ENCODE peak calls at places on chromosomes 6 and 20, in four cellular contexts. Y, M, A and E are unnamed samples.
A peak's percentile ranks its signal among the peaks of the same experiment; 100 is the strongest.

GRCh38 chr20:61166324-61166723 is 85.7 kb upstream of the CDH4 start:
- DNase-seq in Y (no peak), M (no peak), A (no peak), E (no peak)

GRCh38 chr20:2817341-2817726 is 1.2 kb downstream of the TMEM239 start:
- DNase-seq in Y (no peak), M (no peak), A (peak; percentile 8), E (no peak)

GRCh38 chr6:135036731-135037420 is 17.7 kb downstream of the HBS1L start:
- DNase-seq in Y (no peak), M (no peak), A (no peak), E (no peak)

GRCh38 chr6:31493875-31494694 is 3.9 kb upstream of the MICB start:
- DNase-seq in Y (peak; percentile 60), M (peak; percentile 65), A (peak; percentile 95), E (no peak)

GRCh38 chr20:9500121-9500911 is 14.1 kb upstream of the LAMP5 start:
- DNase-seq in Y (no peak), M (peak; percentile 84), A (no peak), E (no peak)

GRCh38 chr20:16764560-16764959 is 16.4 kb downstream of the OTOR start:
- DNase-seq in Y (no peak), M (no peak), A (no peak), E (no peak)

GRCh38 chr6:140011537-140011936 is 637.1 kb upstream of the CITED2 start:
- DNase-seq in Y (no peak), M (no peak), A (no peak), E (no peak)

GRCh38 chr6:136614350-136614749 is 64.1 kb upstream of the MAP7 start:
- DNase-seq in Y (no peak), M (no peak), A (no peak), E (no peak)

GRCh38 chr6:145318952-145319351 is 416.4 kb downstream of the EPM2A start:
- DNase-seq in Y (no peak), M (no peak), A (no peak), E (no peak)
- TF ChIP-seq CTCF in Y (no peak), M (no peak), A (peak; percentile 49), E (no peak)

DNA sequence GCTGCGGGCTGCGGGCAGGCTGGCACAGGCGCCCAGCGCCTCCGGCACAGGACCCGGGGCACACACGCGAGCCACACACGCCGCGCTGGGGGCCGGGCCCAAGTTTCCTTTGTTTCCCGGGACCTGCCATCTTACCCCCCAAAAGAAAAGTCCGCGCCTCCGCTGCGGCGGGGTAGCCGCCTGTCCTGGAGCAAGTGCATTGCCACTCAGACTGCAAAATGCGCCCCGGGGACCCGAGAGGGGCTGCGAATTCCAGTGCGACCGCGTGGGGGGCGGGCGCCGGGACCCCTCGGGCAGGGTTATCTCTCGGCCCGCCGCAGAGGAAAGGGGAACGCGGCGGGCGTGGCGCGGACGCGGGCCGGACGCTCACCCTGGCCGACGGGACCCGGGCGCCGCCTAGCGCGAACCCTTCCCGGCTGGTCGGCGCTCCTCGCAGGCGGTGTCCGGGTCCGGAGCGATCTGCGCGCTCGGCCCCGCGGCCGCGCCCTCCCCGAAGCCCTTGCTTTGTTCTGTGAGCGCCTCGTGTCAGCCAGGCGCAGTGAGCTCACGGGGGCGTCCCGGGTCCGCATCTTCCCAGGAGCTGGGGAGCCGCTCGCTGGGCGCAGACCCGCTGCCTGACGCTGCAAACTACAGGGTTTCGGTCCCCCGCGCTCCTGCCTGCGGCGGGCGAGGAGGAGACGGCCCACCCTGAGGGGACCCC is 620 bp upstream of the CD24 start:
- DNase-seq in Y (peak; percentile 58), M (no peak), A (peak; percentile 87), E (no peak)
- TF ChIP-seq CTCF in Y (peak; percentile 62), M (no peak), A (peak; percentile 52), E (no peak)

DNA sequence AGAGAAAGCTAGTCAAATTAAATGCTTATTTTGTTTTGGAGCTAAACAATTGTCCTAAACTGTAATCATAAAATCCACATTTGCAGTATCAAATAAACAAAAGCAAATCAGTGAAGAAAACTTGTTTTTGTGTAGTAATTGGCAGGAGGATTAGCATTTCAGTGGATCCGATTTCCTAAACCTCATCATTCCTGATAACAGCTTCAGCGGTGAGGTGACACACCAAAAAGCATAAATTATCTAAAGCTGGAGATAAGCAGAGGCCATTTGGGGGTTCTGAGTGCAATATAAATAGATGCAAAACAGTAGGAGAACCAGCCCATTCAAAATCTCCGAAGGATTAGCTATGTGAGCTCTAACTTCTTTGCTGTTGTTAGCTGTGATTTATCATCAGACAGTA is 235.8 kb downstream of the EPHA7 start:
- DNase-seq in Y (no peak), M (no peak), A (peak; percentile 56), E (no peak)
- TF ChIP-seq CTCF in Y (no peak), M (no peak), A (no peak), E (no peak)

DNA sequence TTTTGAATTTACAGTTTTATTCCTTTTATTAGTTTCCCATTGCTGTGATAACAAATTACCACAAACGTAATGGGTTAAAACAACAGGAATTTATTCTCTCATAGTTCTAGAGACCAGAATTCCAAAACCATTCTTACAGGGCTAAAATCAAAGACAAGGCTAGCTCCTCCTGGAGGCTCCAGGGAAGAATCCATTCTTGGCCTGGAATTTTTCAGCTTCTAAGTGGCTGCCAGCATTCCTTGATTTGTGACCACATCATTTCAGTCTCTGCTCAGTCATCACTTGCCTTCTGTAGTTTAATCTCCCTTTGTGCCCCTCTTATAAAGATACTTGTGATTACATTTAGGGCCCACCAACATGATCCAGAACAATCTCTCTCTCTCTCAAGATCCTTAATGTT is 897 bp upstream of the SEL1L2 start:
- DNase-seq in Y (no peak), M (no peak), A (no peak), E (no peak)
- TF ChIP-seq CTCF in Y (no peak), M (no peak), A (peak; percentile 21), E (no peak)